ENCODE peak calls at places on chromosomes 11 and 22, in ten cellular contexts. T is neural progenitor cell, F is GM06990, K is Ammon's horn, B is hypothalamus, U is anterior cingulate cortex, Y is A549, W is renal cortical epithelial cell, G is B cell, I is AG04449. H is an unnamed sample.

GRCh38 chr11:113553235-113553634 is 78.0 kb upstream of the DRD2 start:
- DNase-seq in T (peak; percentile 59), Y (no peak), K (no peak), I (peak; percentile 95), G (no peak), U (no peak), W (peak; percentile 79), F (no peak), B (no peak), H (peak; percentile 96)

GRCh38 chr11:77381749-77382693 is 80.5 kb upstream of the GDPD4 start:
- DNase-seq in T (no peak), K (peak; percentile 6), I (peak; percentile 52), F (no peak), U (no peak), G (no peak), Y (no peak), W (no peak), B (no peak), H (peak; percentile 38)

GRCh38 chr11:60931897-60932296 is 7.6 kb downstream of the TMEM132A start:
- DNase-seq in F (peak; percentile 26), I (no peak), K (no peak), B (no peak), U (no peak), W (no peak), Y (no peak), T (no peak), G (peak; percentile 87), H (no peak)

GRCh38 chr22:31253949-31254348 is 38.3 kb downstream of the PIK3IP1 start:
- DNase-seq in K (peak; percentile 13), Y (no peak), W (no peak), U (no peak), B (no peak), F (no peak), I (no peak), G (no peak), T (no peak), H (no peak)

GRCh38 chr11:70877151-70877550 is 375.2 kb downstream of the SHANK2 start:
- DNase-seq in W (no peak), Y (no peak), G (no peak), F (no peak), U (no peak), T (no peak), I (no peak), K (no peak), B (no peak), H (no peak)

GRCh38 chr22:21623402-21623970 is 6.3 kb downstream of the YDJC start:
- DNase-seq in G (no peak), I (no peak), K (peak; percentile 75), U (peak; percentile 28), Y (no peak), W (no peak), F (no peak), B (no peak), T (no peak), H (no peak)

GRCh38 chr11:121445071-121445768 is 6.9 kb upstream of the SORL1 start:
- DNase-seq in Y (no peak), I (no peak), G (no peak), F (peak; percentile 52), B (no peak), T (no peak), U (no peak), W (no peak), K (no peak), H (no peak)

GRCh38 chr11:75706260-75706729 is 11.3 kb upstream of the MOGAT2 start:
- DNase-seq in Y (peak; percentile 80), G (peak; percentile 83), W (peak; percentile 40), F (peak; percentile 60), T (peak; percentile 80), I (no peak), B (peak; percentile 25), U (peak; percentile 48), K (peak; percentile 88), H (peak; percentile 4)

GRCh38 chr22:43313497-43314474 is 29.4 kb downstream of the SCUBE1 start:
- DNase-seq in G (no peak), F (no peak), U (no peak), Y (no peak), B (no peak), T (peak; percentile 28), K (no peak), W (no peak), I (no peak), H (no peak)

GRCh38 chr11:72703281-72704008 is 29.2 kb upstream of the PDE2A start:
- DNase-seq in F (no peak), W (no peak), U (peak; percentile 30), K (no peak), G (no peak), Y (no peak), I (peak; percentile 50), B (no peak), T (peak; percentile 67), H (peak; percentile 48)

GRCh38 chr11:19244084-19244483 is 3.3 kb upstream of the E2F8 start:
- DNase-seq in F (no peak), I (no peak), Y (no peak), K (no peak), W (peak; percentile 30), T (no peak), U (no peak), G (no peak), B (no peak), H (no peak)

GRCh38 chr11:92978226-92979111 is 9.0 kb downstream of the MTNR1B start:
- DNase-seq in B (no peak), T (no peak), U (peak; percentile 19), Y (no peak), G (no peak), F (no peak), W (no peak), I (no peak), K (peak; percentile 23), H (no peak)

GRCh38 chr22:44192811-44193536 is 12.2 kb downstream of the PARVG start:
- DNase-seq in T (no peak), W (no peak), F (no peak), B (no peak), G (no peak), U (no peak), I (no peak), K (no peak), Y (no peak), H (no peak)

GRCh38 chr22:46068908-46069481 is 81.3 kb upstream of the PPARA start:
- DNase-seq in G (no peak), Y (no peak), U (no peak), I (peak; percentile 76), T (no peak), K (no peak), B (no peak), W (peak; percentile 73), F (no peak), H (peak; percentile 87)

GRCh38 chr22:40251106-40251505 is 73.4 kb downstream of the TNRC6B start:
- DNase-seq in Y (no peak), G (no peak), K (no peak), U (no peak), W (peak; percentile 73), I (no peak), F (no peak), B (no peak), T (no peak), H (no peak)

GRCh38 chr11:111183706-111184105 is 61.8 kb upstream of the POU2AF2 start:
- DNase-seq in I (no peak), B (no peak), T (no peak), W (no peak), U (no peak), F (no peak), Y (no peak), K (no peak), G (no peak), H (no peak)

GRCh38 chr11:72519220-72519881 is 85.0 kb upstream of the CLPB start:
- DNase-seq in Y (no peak), U (no peak), K (no peak), F (peak; percentile 15), G (no peak), B (no peak), I (no peak), T (no peak), W (peak; percentile 11), H (no peak)

GRCh38 chr11:10623797-10624761 is 55.6 kb upstream of the LYVE1 start:
- DNase-seq in U (no peak), B (no peak), F (no peak), W (no peak), T (no peak), I (no peak), K (peak; percentile 58), Y (peak; percentile 46), G (no peak), H (no peak)

GRCh38 chr11:48150213-48150612 is 66.4 kb upstream of the OR4B1 start:
- DNase-seq in Y (no peak), K (no peak), W (peak; percentile 72), T (no peak), G (no peak), F (no peak), U (no peak), B (no peak), I (no peak), H (no peak)

GRCh38 chr11:28146123-28146751 is 38.0 kb downstream of the METTL15 start:
- DNase-seq in I (peak; percentile 63), G (no peak), B (no peak), Y (peak; percentile 60), T (peak; percentile 10), K (no peak), F (no peak), U (no peak), W (peak; percentile 99), H (peak; percentile 64)

GRCh38 chr22:32048069-32048468 is 5.0 kb downstream of the SLC5A1 start:
- DNase-seq in F (no peak), W (no peak), B (no peak), T (no peak), K (no peak), I (no peak), Y (no peak), U (no peak), G (no peak), H (no peak)

GRCh38 chr11:79139900-79140299 is 300.9 kb downstream of the TENM4 start:
- DNase-seq in W (no peak), G (no peak), T (peak; percentile 14), K (no peak), B (no peak), Y (no peak), U (no peak), F (no peak), I (no peak), H (no peak)